ENCODE peak calls at places on chromosome 19, in four cellular contexts. One of them, this sample, is unnamed.

GRCh38 chr19:10431943-10432735 is 11.8 kb downstream of the PDE4A start:
- DNase-seq in WERI-Rb-1: peak; percentile 36
- DNase-seq in AG08396: peak; percentile 87
- DNase-seq in PC-9: peak; percentile 60
- DNase-seq in this sample: no peak

GRCh38 chr19:49515767-49516166 is 3.3 kb downstream of the FCGRT start:
- DNase-seq in WERI-Rb-1: no peak
- DNase-seq in AG08396: no peak
- DNase-seq in PC-9: no peak
- DNase-seq in this sample: no peak

GRCh38 chr19:47663911-47664771 is 49.1 kb upstream of the EHD2 start:
- DNase-seq in WERI-Rb-1: no peak
- DNase-seq in AG08396: peak; percentile 92
- DNase-seq in PC-9: peak; percentile 68
- DNase-seq in this sample: peak; percentile 93

GRCh38 chr19:14686411-14686810 is 3.4 kb upstream of the ZNF333 start:
- DNase-seq in WERI-Rb-1: peak; percentile 25
- DNase-seq in AG08396: no peak
- DNase-seq in PC-9: no peak
- DNase-seq in this sample: no peak

GRCh38 chr19:8826371-8826770 is 5.7 kb downstream of the ZNF558 start:
- DNase-seq in WERI-Rb-1: no peak
- DNase-seq in AG08396: no peak
- DNase-seq in PC-9: no peak
- DNase-seq in this sample: no peak

GRCh38 chr19:5104871-5105351 is 136.0 kb downstream of the KDM4B start:
- DNase-seq in WERI-Rb-1: no peak
- DNase-seq in AG08396: no peak
- DNase-seq in PC-9: no peak
- DNase-seq in this sample: no peak

GRCh38 chr19:575527-576506 is 3.4 kb downstream of the BSG start:
- DNase-seq in WERI-Rb-1: no peak
- DNase-seq in AG08396: peak; percentile 71
- DNase-seq in PC-9: peak; percentile 68
- DNase-seq in this sample: no peak

GRCh38 chr19:43872547-43873336 is 45.6 kb downstream of the ZNF283 start:
- DNase-seq in WERI-Rb-1: no peak
- DNase-seq in AG08396: no peak
- DNase-seq in PC-9: no peak
- DNase-seq in this sample: no peak

GRCh38 chr19:16285769-16286564 is 38.7 kb upstream of the KLF2 start:
- DNase-seq in WERI-Rb-1: no peak
- DNase-seq in AG08396: no peak
- DNase-seq in PC-9: no peak
- DNase-seq in this sample: no peak

GRCh38 chr19:51131780-51132680 is 7.3 kb downstream of the SIGLEC9 start:
- DNase-seq in WERI-Rb-1: peak; percentile 17
- DNase-seq in AG08396: peak; percentile 51
- DNase-seq in PC-9: peak; percentile 8
- DNase-seq in this sample: no peak

GRCh38 chr19:28556371-28556770 is 656.6 kb downstream of the UQCRFS1 start:
- DNase-seq in WERI-Rb-1: no peak
- DNase-seq in AG08396: no peak
- DNase-seq in PC-9: no peak
- DNase-seq in this sample: no peak

GRCh38 chr19:51258165-51258564 is 7.3 kb downstream of the SIGLECL1 start:
- DNase-seq in WERI-Rb-1: no peak
- DNase-seq in AG08396: no peak
- DNase-seq in PC-9: no peak
- DNase-seq in this sample: no peak

GRCh38 chr19:10112895-10113591 is 1.6 kb downstream of the P2RY11 start:
- DNase-seq in WERI-Rb-1: peak; percentile 74
- DNase-seq in AG08396: peak; percentile 59
- DNase-seq in PC-9: no peak
- DNase-seq in this sample: no peak

GRCh38 chr19:531009-531752 is 379 bp upstream of the CDC34 start:
- DNase-seq in WERI-Rb-1: peak; percentile 94
- DNase-seq in AG08396: peak; percentile 100
- DNase-seq in PC-9: peak; percentile 93
- DNase-seq in this sample: no peak

GRCh38 chr19:19280561-19280960 is 7.5 kb upstream of the TM6SF2 start:
- DNase-seq in WERI-Rb-1: no peak
- DNase-seq in AG08396: no peak
- DNase-seq in PC-9: no peak
- DNase-seq in this sample: no peak

GRCh38 chr19:3708207-3708931 is at the start of gene TJP3:
- DNase-seq in WERI-Rb-1: peak; percentile 53
- DNase-seq in AG08396: no peak
- DNase-seq in PC-9: peak; percentile 64
- DNase-seq in this sample: no peak

GRCh38 chr19:17479325-17479791 is 9.0 kb downstream of the SLC27A1 start:
- DNase-seq in WERI-Rb-1: no peak
- DNase-seq in AG08396: no peak
- DNase-seq in PC-9: no peak
- DNase-seq in this sample: no peak

GRCh38 chr19:4390017-4390861 is 10.1 kb downstream of the SH3GL1 start:
- DNase-seq in WERI-Rb-1: peak; percentile 41
- DNase-seq in AG08396: no peak
- DNase-seq in PC-9: no peak
- DNase-seq in this sample: no peak

GRCh38 chr19:35154535-35155406 is at the start of gene FXYD5:
- DNase-seq in WERI-Rb-1: peak; percentile 69
- DNase-seq in AG08396: peak; percentile 88
- DNase-seq in PC-9: peak; percentile 65
- DNase-seq in this sample: no peak

GRCh38 chr19:3045885-3046603 is 16.3 kb downstream of the TLE5 start:
- DNase-seq in WERI-Rb-1: no peak
- DNase-seq in AG08396: no peak
- DNase-seq in PC-9: no peak
- DNase-seq in this sample: no peak

GRCh38 chr19:51124216-51124615 is 490 bp upstream of the SIGLEC9 start:
- DNase-seq in WERI-Rb-1: no peak
- DNase-seq in AG08396: no peak
- DNase-seq in PC-9: no peak
- DNase-seq in this sample: no peak

GRCh38 chr19:53019684-53020083 is 6.0 kb downstream of the ERVV-1 start:
- DNase-seq in WERI-Rb-1: peak; percentile 69
- DNase-seq in AG08396: no peak
- DNase-seq in PC-9: no peak
- DNase-seq in this sample: no peak

GRCh38 chr19:48183356-48183755 is 12.9 kb downstream of the ZSWIM9 start:
- DNase-seq in WERI-Rb-1: no peak
- DNase-seq in AG08396: no peak
- DNase-seq in PC-9: no peak
- DNase-seq in this sample: no peak

GRCh38 chr19:2722541-2723344 is 1.6 kb upstream of the DIRAS1 start:
- DNase-seq in WERI-Rb-1: no peak
- DNase-seq in AG08396: peak; percentile 95
- DNase-seq in PC-9: peak; percentile 37
- DNase-seq in this sample: no peak

GRCh38 chr19:50401505-50402450 is 17.0 kb upstream of the SPIB start:
- DNase-seq in WERI-Rb-1: no peak
- DNase-seq in AG08396: no peak
- DNase-seq in PC-9: no peak
- DNase-seq in this sample: no peak

GRCh38 chr19:49216076-49216475 is 58.5 kb downstream of the TRPM4 start:
- DNase-seq in WERI-Rb-1: no peak
- DNase-seq in AG08396: no peak
- DNase-seq in PC-9: peak; percentile 53
- DNase-seq in this sample: no peak

GRCh38 chr19:662207-662961 is 630 bp downstream of the RNF126 start:
- DNase-seq in WERI-Rb-1: peak; percentile 43
- DNase-seq in AG08396: peak; percentile 58
- DNase-seq in PC-9: peak; percentile 52
- DNase-seq in this sample: no peak

GRCh38 chr19:6768236-6768785 is 1.1 kb upstream of the SH2D3A start:
- DNase-seq in WERI-Rb-1: no peak
- DNase-seq in AG08396: no peak
- DNase-seq in PC-9: no peak
- DNase-seq in this sample: no peak

GRCh38 chr19:40576181-40576584 is 490 bp upstream of the SHKBP1 start:
- DNase-seq in WERI-Rb-1: no peak
- DNase-seq in AG08396: no peak
- DNase-seq in PC-9: no peak
- DNase-seq in this sample: no peak

GRCh38 chr19:1854542-1855039 is 6.3 kb upstream of the REXO1 start:
- DNase-seq in WERI-Rb-1: peak; percentile 85
- DNase-seq in AG08396: no peak
- DNase-seq in PC-9: no peak
- DNase-seq in this sample: no peak

GRCh38 chr19:53333071-53333465 is 481 bp upstream of the ZNF845 start:
- DNase-seq in WERI-Rb-1: peak; percentile 44
- DNase-seq in AG08396: peak; percentile 29
- DNase-seq in PC-9: no peak
- DNase-seq in this sample: no peak

GRCh38 chr19:10812902-10813404 is 23.1 kb downstream of the TMED1 start:
- DNase-seq in WERI-Rb-1: no peak
- DNase-seq in AG08396: peak; percentile 92
- DNase-seq in PC-9: peak; percentile 41
- DNase-seq in this sample: peak; percentile 84

GRCh38 chr19:49142866-49143335 is 12.3 kb downstream of the HRC start:
- DNase-seq in WERI-Rb-1: peak; percentile 45
- DNase-seq in AG08396: peak; percentile 96
- DNase-seq in PC-9: peak; percentile 88
- DNase-seq in this sample: no peak

This sample was measured in non-pigmented ciliary epithelial cell.